ENCODE peak calls at places on chromosomes 3 and 15, in five cellular contexts. A, E, Y, C and J are unnamed samples.

GRCh38 chr3:38533285-38533994 is 37.3 kb downstream of the EXOG start:
- DNase-seq in E (no peak), Y (no peak), C (no peak), A (no peak), J (no peak)

GRCh38 chr3:15015456-15015855 is 49.7 kb downstream of the MRPS25 start:
- DNase-seq in E (no peak), Y (no peak), C (no peak), A (no peak), J (no peak)

GRCh38 chr3:143078883-143079282 is 40.7 kb upstream of the CHST2 start:
- DNase-seq in C (no peak), E (peak; percentile 40), A (peak; percentile 79), Y (no peak), J (no peak)

GRCh38 chr3:173128633-173129032 is 12.4 kb downstream of the SPATA16 start:
- DNase-seq in Y (no peak), E (no peak), A (no peak), C (no peak), J (no peak)

GRCh38 chr3:119318871-119319270 is 24.7 kb downstream of the ARHGAP31 start:
- DNase-seq in C (no peak), Y (no peak), E (no peak), A (no peak), J (no peak)

GRCh38 chr3:138877246-138877645 is 42.5 kb upstream of the PIK3CB start:
- DNase-seq in A (no peak), C (no peak), E (no peak), Y (no peak), J (no peak)

GRCh38 chr3:127720985-127721384 is 48.2 kb downstream of the ABTB1 start:
- DNase-seq in Y (no peak), E (no peak), A (no peak), C (no peak), J (no peak)

GRCh38 chr3:154242766-154243165 is 81.5 kb downstream of the DHX36 start:
- DNase-seq in A (no peak), Y (no peak), C (no peak), E (no peak), J (no peak)

GRCh38 chr15:62035256-62035908 is 24.9 kb downstream of the VPS13C start:
- DNase-seq in E (no peak), Y (no peak), C (no peak), A (peak; percentile 56), J (no peak)

GRCh38 chr3:97764186-97765055 is at the start of gene ARL6:
- DNase-seq in E (peak; percentile 46), Y (peak; percentile 90), C (peak; percentile 49), A (peak; percentile 75), J (peak; percentile 44)

GRCh38 chr3:106587581-106587980 is 718.8 kb upstream of the CBLB start:
- DNase-seq in A (no peak), C (no peak), Y (no peak), E (no peak), J (no peak)

GRCh38 chr3:56421205-56421604 is 47.1 kb downstream of the ERC2 start:
- DNase-seq in C (no peak), E (no peak), A (no peak), Y (no peak), J (no peak)

GRCh38 chr3:110806924-110807323 is 264.7 kb upstream of the NECTIN3 start:
- DNase-seq in C (no peak), E (no peak), Y (no peak), A (no peak), J (no peak)

GRCh38 chr3:22098000-22098399 is 347.0 kb upstream of the ZNF385D start:
- DNase-seq in E (no peak), C (no peak), A (no peak), Y (no peak), J (no peak)

GRCh38 chr15:34297059-34297458 is 40.5 kb downstream of the SLC12A6 start:
- DNase-seq in C (no peak), Y (no peak), A (no peak), E (no peak), J (no peak)

GRCh38 chr15:29873942-29874341 is 51.7 kb upstream of the TJP1 start:
- DNase-seq in C (no peak), Y (no peak), A (no peak), E (no peak), J (no peak)